ENCODE peak calls at places on chromosome 2, in seven cellular contexts. One of them, this sample, is unnamed.

GRCh38 chr2:115739574-115739973 is 1297.1 kb downstream of the DPP10 start:
- DNase-seq in NCI-H1694: no peak
- DNase-seq in stimulated activated CD4-positive, alpha-beta T cell treated with anti-CD3 and anti-CD28 coated beads, Interleukin-2, amount 100 ng/mL, for 48 hours: no peak
- DNase-seq in left ventricle myocardium superior: no peak
- DNase-seq in NCI-H2171 treated with DMSO at 0.1 percent for 48 hours: no peak
- DNase-seq in HFFc6: no peak
- DNase-seq in dorsolateral prefrontal cortex: no peak
- DNase-seq in this sample: no peak

GRCh38 chr2:42935692-42936631 is 143.6 kb upstream of the HAAO start:
- DNase-seq in NCI-H1694: no peak
- DNase-seq in stimulated activated CD4-positive, alpha-beta T cell treated with anti-CD3 and anti-CD28 coated beads, Interleukin-2, amount 100 ng/mL, for 48 hours: no peak
- DNase-seq in left ventricle myocardium superior: peak; percentile 64
- DNase-seq in NCI-H2171 treated with DMSO at 0.1 percent for 48 hours: peak; percentile 52
- DNase-seq in HFFc6: no peak
- DNase-seq in dorsolateral prefrontal cortex: no peak
- DNase-seq in this sample: no peak

GRCh38 chr2:137383391-137383790 is 580.9 kb upstream of the HNMT start:
- DNase-seq in NCI-H1694: no peak
- DNase-seq in stimulated activated CD4-positive, alpha-beta T cell treated with anti-CD3 and anti-CD28 coated beads, Interleukin-2, amount 100 ng/mL, for 48 hours: no peak
- DNase-seq in left ventricle myocardium superior: no peak
- DNase-seq in NCI-H2171 treated with DMSO at 0.1 percent for 48 hours: peak; percentile 26
- DNase-seq in HFFc6: no peak
- DNase-seq in dorsolateral prefrontal cortex: no peak
- DNase-seq in this sample: no peak

GRCh38 chr2:53568463-53568862 is 199.1 kb upstream of the CHAC2 start:
- DNase-seq in NCI-H1694: no peak
- DNase-seq in stimulated activated CD4-positive, alpha-beta T cell treated with anti-CD3 and anti-CD28 coated beads, Interleukin-2, amount 100 ng/mL, for 48 hours: no peak
- DNase-seq in left ventricle myocardium superior: no peak
- DNase-seq in NCI-H2171 treated with DMSO at 0.1 percent for 48 hours: peak; percentile 69
- DNase-seq in HFFc6: peak; percentile 6
- DNase-seq in dorsolateral prefrontal cortex: no peak
- DNase-seq in this sample: no peak

GRCh38 chr2:186595219-186595618 is 5.4 kb downstream of the ITGAV start:
- DNase-seq in NCI-H1694: no peak
- DNase-seq in stimulated activated CD4-positive, alpha-beta T cell treated with anti-CD3 and anti-CD28 coated beads, Interleukin-2, amount 100 ng/mL, for 48 hours: no peak
- DNase-seq in left ventricle myocardium superior: no peak
- DNase-seq in NCI-H2171 treated with DMSO at 0.1 percent for 48 hours: no peak
- DNase-seq in HFFc6: no peak
- DNase-seq in dorsolateral prefrontal cortex: no peak
- DNase-seq in this sample: no peak

GRCh38 chr2:234950730-234951385 is 959 bp upstream of the SH3BP4 start:
- DNase-seq in NCI-H1694: no peak
- DNase-seq in stimulated activated CD4-positive, alpha-beta T cell treated with anti-CD3 and anti-CD28 coated beads, Interleukin-2, amount 100 ng/mL, for 48 hours: no peak
- DNase-seq in left ventricle myocardium superior: no peak
- DNase-seq in NCI-H2171 treated with DMSO at 0.1 percent for 48 hours: no peak
- DNase-seq in HFFc6: no peak
- DNase-seq in dorsolateral prefrontal cortex: no peak
- DNase-seq in this sample: no peak

GRCh38 chr2:228039752-228040534 is 141.5 kb downstream of the SPHKAP start:
- DNase-seq in NCI-H1694: peak; percentile 20
- DNase-seq in stimulated activated CD4-positive, alpha-beta T cell treated with anti-CD3 and anti-CD28 coated beads, Interleukin-2, amount 100 ng/mL, for 48 hours: no peak
- DNase-seq in left ventricle myocardium superior: no peak
- DNase-seq in NCI-H2171 treated with DMSO at 0.1 percent for 48 hours: peak; percentile 35
- DNase-seq in HFFc6: peak; percentile 5
- DNase-seq in dorsolateral prefrontal cortex: no peak
- DNase-seq in this sample: no peak

GRCh38 chr2:120490091-120490798 is 144.3 kb downstream of the INHBB start:
- DNase-seq in NCI-H1694: no peak
- DNase-seq in stimulated activated CD4-positive, alpha-beta T cell treated with anti-CD3 and anti-CD28 coated beads, Interleukin-2, amount 100 ng/mL, for 48 hours: no peak
- DNase-seq in left ventricle myocardium superior: peak; percentile 1
- DNase-seq in NCI-H2171 treated with DMSO at 0.1 percent for 48 hours: no peak
- DNase-seq in HFFc6: no peak
- DNase-seq in dorsolateral prefrontal cortex: no peak
- DNase-seq in this sample: no peak

GRCh38 chr2:134677866-134678774 is 40.7 kb downstream of the TMEM163 start:
- DNase-seq in NCI-H1694: no peak
- DNase-seq in stimulated activated CD4-positive, alpha-beta T cell treated with anti-CD3 and anti-CD28 coated beads, Interleukin-2, amount 100 ng/mL, for 48 hours: no peak
- DNase-seq in left ventricle myocardium superior: no peak
- DNase-seq in NCI-H2171 treated with DMSO at 0.1 percent for 48 hours: no peak
- DNase-seq in HFFc6: no peak
- DNase-seq in dorsolateral prefrontal cortex: no peak
- DNase-seq in this sample: no peak

This sample was measured in right lobe of liver.